ENCODE peak calls at places on chromosomes 7 and 10, in ten cellular contexts. One of them, this sample, is unnamed.

GRCh38 chr7:119335405-119335804 is 937.6 kb upstream of the KCND2 start:
- DNase-seq in Peyer's patch: no peak
- DNase-seq in ovary: no peak
- DNase-seq in astrocyte: no peak
- DNase-seq in left ventricle myocardium inferior: no peak
- DNase-seq in AG04450: no peak
- DNase-seq in psoas muscle: no peak
- DNase-seq in A549: no peak
- DNase-seq in breast epithelium: no peak
- DNase-seq in dorsolateral prefrontal cortex: no peak
- DNase-seq in this sample: no peak

GRCh38 chr10:35390441-35390840 is 54.1 kb downstream of the CCNY start:
- DNase-seq in Peyer's patch: no peak
- DNase-seq in ovary: no peak
- DNase-seq in astrocyte: no peak
- DNase-seq in left ventricle myocardium inferior: no peak
- DNase-seq in AG04450: no peak
- DNase-seq in psoas muscle: no peak
- DNase-seq in A549: no peak
- DNase-seq in breast epithelium: no peak
- DNase-seq in dorsolateral prefrontal cortex: no peak
- DNase-seq in this sample: no peak

GRCh38 chr10:59745163-59745650 is 8.0 kb downstream of the MRLN start:
- DNase-seq in Peyer's patch: no peak
- DNase-seq in ovary: no peak
- DNase-seq in astrocyte: no peak
- DNase-seq in left ventricle myocardium inferior: no peak
- DNase-seq in AG04450: no peak
- DNase-seq in psoas muscle: no peak
- DNase-seq in A549: no peak
- DNase-seq in breast epithelium: no peak
- DNase-seq in dorsolateral prefrontal cortex: no peak
- DNase-seq in this sample: no peak

GRCh38 chr10:48776528-48776927 is 91.9 kb downstream of the WDFY4 start:
- DNase-seq in Peyer's patch: no peak
- DNase-seq in ovary: no peak
- DNase-seq in astrocyte: no peak
- DNase-seq in left ventricle myocardium inferior: no peak
- DNase-seq in AG04450: no peak
- DNase-seq in psoas muscle: no peak
- DNase-seq in A549: no peak
- DNase-seq in breast epithelium: no peak
- DNase-seq in dorsolateral prefrontal cortex: no peak
- DNase-seq in this sample: no peak

GRCh38 chr10:80771902-80772555 is 234.3 kb downstream of the SH2D4B start:
- DNase-seq in Peyer's patch: no peak
- DNase-seq in ovary: no peak
- DNase-seq in astrocyte: no peak
- DNase-seq in left ventricle myocardium inferior: no peak
- DNase-seq in AG04450: no peak
- DNase-seq in psoas muscle: no peak
- DNase-seq in A549: no peak
- DNase-seq in breast epithelium: no peak
- DNase-seq in dorsolateral prefrontal cortex: no peak
- DNase-seq in this sample: no peak

GRCh38 chr10:112235141-112235540 is 48.1 kb upstream of the TECTB start:
- DNase-seq in Peyer's patch: no peak
- DNase-seq in ovary: no peak
- DNase-seq in astrocyte: no peak
- DNase-seq in left ventricle myocardium inferior: no peak
- DNase-seq in AG04450: no peak
- DNase-seq in psoas muscle: no peak
- DNase-seq in A549: no peak
- DNase-seq in breast epithelium: no peak
- DNase-seq in dorsolateral prefrontal cortex: no peak
- DNase-seq in this sample: no peak

GRCh38 chr10:86321568-86321967 is 45.0 kb downstream of the GRID1 start:
- DNase-seq in Peyer's patch: no peak
- DNase-seq in ovary: no peak
- DNase-seq in astrocyte: no peak
- DNase-seq in left ventricle myocardium inferior: no peak
- DNase-seq in AG04450: no peak
- DNase-seq in psoas muscle: no peak
- DNase-seq in A549: no peak
- DNase-seq in breast epithelium: peak; percentile 22
- DNase-seq in dorsolateral prefrontal cortex: peak; percentile 61
- DNase-seq in this sample: no peak

GRCh38 chr7:42691030-42691639 is 220.7 kb downstream of the C7orf25 start:
- DNase-seq in Peyer's patch: no peak
- DNase-seq in ovary: no peak
- DNase-seq in astrocyte: peak; percentile 31
- DNase-seq in left ventricle myocardium inferior: no peak
- DNase-seq in AG04450: no peak
- DNase-seq in psoas muscle: no peak
- DNase-seq in A549: peak; percentile 6
- DNase-seq in breast epithelium: no peak
- DNase-seq in dorsolateral prefrontal cortex: no peak
- DNase-seq in this sample: no peak

GRCh38 chr7:108404509-108405435 is 51.5 kb downstream of the NRCAM start:
- DNase-seq in Peyer's patch: no peak
- DNase-seq in ovary: no peak
- DNase-seq in astrocyte: no peak
- DNase-seq in left ventricle myocardium inferior: no peak
- DNase-seq in AG04450: no peak
- DNase-seq in psoas muscle: no peak
- DNase-seq in A549: no peak
- DNase-seq in breast epithelium: no peak
- DNase-seq in dorsolateral prefrontal cortex: no peak
- DNase-seq in this sample: no peak

GRCh38 chr7:38413784-38414183 is 140.3 kb upstream of the TARP start:
- DNase-seq in Peyer's patch: no peak
- DNase-seq in ovary: no peak
- DNase-seq in astrocyte: no peak
- DNase-seq in left ventricle myocardium inferior: no peak
- DNase-seq in AG04450: no peak
- DNase-seq in psoas muscle: no peak
- DNase-seq in A549: no peak
- DNase-seq in breast epithelium: no peak
- DNase-seq in dorsolateral prefrontal cortex: no peak
- DNase-seq in this sample: no peak

GRCh38 chr10:69320521-69320920 is 42.2 kb downstream of the HK1 start:
- DNase-seq in Peyer's patch: no peak
- DNase-seq in ovary: no peak
- DNase-seq in astrocyte: no peak
- DNase-seq in left ventricle myocardium inferior: no peak
- DNase-seq in AG04450: no peak
- DNase-seq in psoas muscle: no peak
- DNase-seq in A549: no peak
- DNase-seq in breast epithelium: no peak
- DNase-seq in dorsolateral prefrontal cortex: no peak
- DNase-seq in this sample: no peak

GRCh38 chr10:69319911-69320316 is 41.6 kb downstream of the HK1 start:
- DNase-seq in Peyer's patch: no peak
- DNase-seq in ovary: no peak
- DNase-seq in astrocyte: no peak
- DNase-seq in left ventricle myocardium inferior: no peak
- DNase-seq in AG04450: no peak
- DNase-seq in psoas muscle: no peak
- DNase-seq in A549: no peak
- DNase-seq in breast epithelium: no peak
- DNase-seq in dorsolateral prefrontal cortex: no peak
- DNase-seq in this sample: no peak

GRCh38 chr10:69321037-69321715 is 42.9 kb downstream of the HK1 start:
- DNase-seq in Peyer's patch: no peak
- DNase-seq in ovary: no peak
- DNase-seq in astrocyte: no peak
- DNase-seq in left ventricle myocardium inferior: no peak
- DNase-seq in AG04450: no peak
- DNase-seq in psoas muscle: peak; percentile 62
- DNase-seq in A549: no peak
- DNase-seq in breast epithelium: no peak
- DNase-seq in dorsolateral prefrontal cortex: peak; percentile 76
- DNase-seq in this sample: no peak

GRCh38 chr10:69323622-69324021 is 45.3 kb downstream of the HK1 start:
- DNase-seq in Peyer's patch: no peak
- DNase-seq in ovary: no peak
- DNase-seq in astrocyte: no peak
- DNase-seq in left ventricle myocardium inferior: no peak
- DNase-seq in AG04450: no peak
- DNase-seq in psoas muscle: no peak
- DNase-seq in A549: no peak
- DNase-seq in breast epithelium: no peak
- DNase-seq in dorsolateral prefrontal cortex: peak; percentile 48
- DNase-seq in this sample: no peak

DNA sequence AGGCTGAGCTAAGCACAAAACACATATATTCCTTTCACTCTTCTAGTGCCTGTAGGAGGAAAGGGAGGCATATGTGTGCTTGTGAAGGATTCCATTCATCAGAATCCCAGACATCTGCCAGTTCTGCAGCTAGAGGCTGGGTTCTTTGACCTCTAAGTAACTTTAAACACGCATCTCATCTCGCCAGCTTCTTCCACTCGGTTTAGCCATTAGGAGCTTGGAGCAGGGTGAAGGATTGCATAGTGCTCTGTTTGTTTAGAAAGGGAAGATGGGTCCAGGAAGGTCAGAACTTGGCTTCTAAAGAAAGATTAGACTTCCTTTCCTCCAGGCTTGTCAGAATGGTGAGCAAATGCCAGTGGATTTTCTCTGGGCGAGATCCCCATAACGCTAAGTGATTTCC is 43.6 kb downstream of the HK1 start:
- DNase-seq in Peyer's patch: no peak
- DNase-seq in ovary: no peak
- DNase-seq in astrocyte: no peak
- DNase-seq in left ventricle myocardium inferior: no peak
- DNase-seq in AG04450: no peak
- DNase-seq in psoas muscle: no peak
- DNase-seq in A549: no peak
- DNase-seq in breast epithelium: no peak
- DNase-seq in dorsolateral prefrontal cortex: no peak
- DNase-seq in this sample: no peak
- H3K27ac ChIP-seq in Peyer's patch: no peak overlapping the region
- H3K27ac ChIP-seq in ovary: no peak overlapping the region
- H3K27ac ChIP-seq in astrocyte: no peak overlapping the region
- H3K27ac ChIP-seq in left ventricle myocardium inferior: peak overlapping the region; percentile 98
- H3K27ac ChIP-seq in AG04450: no peak overlapping the region
- H3K27ac ChIP-seq in psoas muscle: peak overlapping the region; percentile 92
- H3K27ac ChIP-seq in A549: no peak overlapping the region
- H3K27ac ChIP-seq in breast epithelium: no peak overlapping the region
- H3K27ac ChIP-seq in dorsolateral prefrontal cortex: no peak overlapping the region
- H3K27ac ChIP-seq in this sample: no peak overlapping the region

DNA sequence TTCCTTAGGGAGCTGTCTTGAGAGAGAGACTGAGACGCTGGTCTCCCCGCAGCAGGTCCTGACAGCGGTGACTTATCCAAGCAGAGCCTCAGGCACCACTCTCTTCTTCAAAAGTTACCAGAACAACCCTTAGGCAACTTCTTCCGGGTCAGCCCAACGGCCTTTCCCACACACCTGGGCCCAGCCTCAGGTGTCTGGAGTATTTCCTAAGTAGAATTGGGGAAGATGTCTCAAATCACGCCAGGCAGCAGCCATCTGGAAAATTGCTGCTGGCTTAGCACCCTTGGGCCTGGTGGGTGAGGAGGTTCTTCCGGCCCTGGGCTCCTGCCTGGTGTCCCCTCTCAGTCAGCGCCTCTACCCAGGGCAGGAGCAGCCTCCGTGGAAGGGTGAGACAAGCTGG is 80.4 kb upstream of the ANLN start:
- DNase-seq in Peyer's patch: peak; percentile 32
- DNase-seq in ovary: no peak
- DNase-seq in astrocyte: no peak
- DNase-seq in left ventricle myocardium inferior: no peak
- DNase-seq in AG04450: no peak
- DNase-seq in psoas muscle: no peak
- DNase-seq in A549: no peak
- DNase-seq in breast epithelium: no peak
- DNase-seq in dorsolateral prefrontal cortex: no peak
- DNase-seq in this sample: no peak
- TF ChIP-seq CTCF in Peyer's patch: no peak
- TF ChIP-seq CTCF in ovary: no peak
- TF ChIP-seq CTCF in astrocyte: no peak
- TF ChIP-seq CTCF in left ventricle myocardium inferior: no peak
- TF ChIP-seq CTCF in AG04450: no peak
- TF ChIP-seq CTCF in psoas muscle: no peak
- TF ChIP-seq CTCF in A549: no peak
- TF ChIP-seq CTCF in breast epithelium: no peak
- TF ChIP-seq CTCF in dorsolateral prefrontal cortex: no peak
- TF ChIP-seq CTCF in this sample: no peak

DNA sequence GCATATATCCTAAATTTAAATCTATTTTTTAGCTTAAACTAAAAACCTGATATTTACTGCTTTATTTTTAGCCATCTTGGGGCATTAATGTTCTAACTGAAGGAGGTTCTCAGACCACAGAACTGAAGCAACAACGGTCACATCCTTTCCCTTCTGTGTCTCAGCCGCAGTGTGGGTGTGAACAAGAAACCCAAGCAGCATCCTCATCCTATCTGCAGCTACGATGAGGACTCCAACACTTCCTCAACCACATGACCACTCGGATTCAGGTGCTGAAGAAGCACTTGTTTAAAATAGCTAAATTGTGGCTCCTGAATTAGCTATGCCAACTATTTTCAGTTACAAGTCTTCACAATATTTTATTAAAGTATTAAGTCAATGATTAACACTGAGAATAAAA is 5.3 kb downstream of the ESYT2 start:
- DNase-seq in Peyer's patch: no peak
- DNase-seq in ovary: no peak
- DNase-seq in astrocyte: no peak
- DNase-seq in left ventricle myocardium inferior: no peak
- DNase-seq in AG04450: no peak
- DNase-seq in psoas muscle: no peak
- DNase-seq in A549: no peak
- DNase-seq in breast epithelium: no peak
- DNase-seq in dorsolateral prefrontal cortex: no peak
- DNase-seq in this sample: no peak
- H3K27ac ChIP-seq in Peyer's patch: no peak overlapping the region
- H3K27ac ChIP-seq in ovary: no peak overlapping the region
- H3K27ac ChIP-seq in astrocyte: no peak overlapping the region
- H3K27ac ChIP-seq in left ventricle myocardium inferior: peak overlapping the region; percentile 100
- H3K27ac ChIP-seq in AG04450: no peak overlapping the region
- H3K27ac ChIP-seq in psoas muscle: no peak overlapping the region
- H3K27ac ChIP-seq in A549: peak overlapping the region; percentile 4
- H3K27ac ChIP-seq in breast epithelium: no peak overlapping the region
- H3K27ac ChIP-seq in dorsolateral prefrontal cortex: no peak overlapping the region
- H3K27ac ChIP-seq in this sample: peak overlapping the region; percentile 5

DNA sequence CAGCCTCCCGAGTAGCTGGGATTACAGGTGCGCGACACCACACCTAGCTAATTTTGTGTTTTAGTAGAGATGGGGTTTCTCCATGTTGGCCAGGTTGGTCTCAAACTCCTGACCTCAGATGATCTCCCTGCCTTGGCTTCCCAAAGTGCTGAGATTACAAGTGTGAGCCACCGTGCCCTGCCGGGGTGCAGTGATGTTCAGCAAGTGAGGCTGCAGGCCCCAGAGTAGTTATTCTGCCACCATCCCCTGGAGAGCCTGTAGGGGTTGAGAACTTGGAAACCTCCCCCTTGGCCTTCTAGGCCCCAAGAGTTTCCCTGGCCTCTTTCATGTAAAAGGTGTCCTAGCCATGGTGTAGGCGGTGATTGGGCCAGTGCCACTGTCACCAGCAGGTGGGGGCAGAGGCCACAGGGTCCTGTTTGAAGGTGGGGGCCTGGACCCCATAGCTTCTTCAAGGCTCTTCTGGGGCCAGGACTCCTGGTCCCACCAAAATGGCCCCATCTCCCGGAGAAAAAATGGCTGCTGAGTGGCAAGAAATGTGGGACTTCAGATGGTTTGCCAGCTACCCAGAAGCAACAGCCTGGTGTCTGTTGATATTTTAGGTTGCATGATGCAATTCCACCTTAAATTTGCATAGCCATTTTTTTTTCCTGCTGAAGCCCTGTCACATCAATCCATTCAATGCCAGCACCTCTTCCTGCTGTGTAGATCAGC is 25.5 kb upstream of the INMT start:
- DNase-seq in Peyer's patch: no peak
- DNase-seq in ovary: no peak
- DNase-seq in astrocyte: no peak
- DNase-seq in left ventricle myocardium inferior: no peak
- DNase-seq in AG04450: no peak
- DNase-seq in psoas muscle: no peak
- DNase-seq in A549: no peak
- DNase-seq in breast epithelium: no peak
- DNase-seq in dorsolateral prefrontal cortex: no peak
- DNase-seq in this sample: no peak
- TF ChIP-seq CTCF in Peyer's patch: no peak
- TF ChIP-seq CTCF in ovary: no peak
- TF ChIP-seq CTCF in astrocyte: no peak
- TF ChIP-seq CTCF in left ventricle myocardium inferior: no peak
- TF ChIP-seq CTCF in AG04450: no peak
- TF ChIP-seq CTCF in psoas muscle: no peak
- TF ChIP-seq CTCF in A549: no peak
- TF ChIP-seq CTCF in breast epithelium: no peak
- TF ChIP-seq CTCF in dorsolateral prefrontal cortex: no peak
- TF ChIP-seq CTCF in this sample: no peak

This sample was measured in tibial nerve.